ENCODE peak calls at places on chromosome 9, in four cellular contexts. One of them, this sample, is unnamed.

GRCh38 chr9:98615633-98616032 is 93.1 kb downstream of the GABBR2 start:
- DNase-seq in K562: no peak
- DNase-seq in HCT116: no peak
- DNase-seq in HepG2: no peak
- DNase-seq in this sample: no peak

GRCh38 chr9:78566948-78567675 is 270.2 kb downstream of the PSAT1 start:
- DNase-seq in K562: no peak
- DNase-seq in HCT116: no peak
- DNase-seq in HepG2: no peak
- DNase-seq in this sample: no peak

GRCh38 chr9:99173570-99174504 is 47.9 kb downstream of the ALG2 start:
- DNase-seq in K562: no peak
- DNase-seq in HCT116: no peak
- DNase-seq in HepG2: peak; percentile 87
- DNase-seq in this sample: no peak

GRCh38 chr9:124137009-124137943 is 120.5 kb upstream of the NEK6 start:
- DNase-seq in K562: no peak
- DNase-seq in HCT116: no peak
- DNase-seq in HepG2: no peak
- DNase-seq in this sample: no peak

GRCh38 chr9:109907400-109907799 is 127.4 kb downstream of the PALM2AKAP2 start:
- DNase-seq in K562: no peak
- DNase-seq in HCT116: no peak
- DNase-seq in HepG2: no peak
- DNase-seq in this sample: no peak

GRCh38 chr9:124259273-124260078 is 1.7 kb downstream of the NEK6 start:
- DNase-seq in K562: peak; percentile 42
- DNase-seq in HCT116: peak; percentile 54
- DNase-seq in HepG2: peak; percentile 91
- DNase-seq in this sample: no peak

GRCh38 chr9:113910036-113910639 is 34.0 kb downstream of the ZNF618 start:
- DNase-seq in K562: no peak
- DNase-seq in HCT116: no peak
- DNase-seq in HepG2: no peak
- DNase-seq in this sample: no peak

GRCh38 chr9:18482371-18482770 is 8.4 kb downstream of the ADAMTSL1 start:
- DNase-seq in K562: no peak
- DNase-seq in HCT116: no peak
- DNase-seq in HepG2: no peak
- DNase-seq in this sample: no peak

GRCh38 chr9:98373622-98374021 is 118.2 kb upstream of the TBC1D2 start:
- DNase-seq in K562: no peak
- DNase-seq in HCT116: no peak
- DNase-seq in HepG2: no peak
- DNase-seq in this sample: no peak

GRCh38 chr9:129263836-129264235 is 85.8 kb upstream of the IER5L start:
- DNase-seq in K562: no peak
- DNase-seq in HCT116: no peak
- DNase-seq in HepG2: no peak
- DNase-seq in this sample: no peak

GRCh38 chr9:102631559-102631958 is 363.6 kb upstream of the CYLC2 start:
- DNase-seq in K562: peak; percentile 1
- DNase-seq in HCT116: no peak
- DNase-seq in HepG2: peak; percentile 2
- DNase-seq in this sample: peak; percentile 2

GRCh38 chr9:135480071-135480941 is 724 bp downstream of the PPP1R26 start:
- DNase-seq in K562: peak; percentile 70
- DNase-seq in HCT116: no peak
- DNase-seq in HepG2: peak; percentile 38
- DNase-seq in this sample: no peak

GRCh38 chr9:122348288-122348777 is 22.5 kb upstream of the PTGS1 start:
- DNase-seq in K562: no peak
- DNase-seq in HCT116: no peak
- DNase-seq in HepG2: no peak
- DNase-seq in this sample: no peak

GRCh38 chr9:18632624-18633407 is 158.9 kb downstream of the ADAMTSL1 start:
- DNase-seq in K562: no peak
- DNase-seq in HCT116: no peak
- DNase-seq in HepG2: no peak
- DNase-seq in this sample: peak; percentile 7

GRCh38 chr9:115653231-115653630 is 500.4 kb upstream of the PAPPA start:
- DNase-seq in K562: no peak
- DNase-seq in HCT116: no peak
- DNase-seq in HepG2: no peak
- DNase-seq in this sample: no peak

GRCh38 chr9:6645153-6646027 is at the start of gene GLDC:
- DNase-seq in K562: no peak
- DNase-seq in HCT116: peak; percentile 79
- DNase-seq in HepG2: peak; percentile 90
- DNase-seq in this sample: peak; percentile 15

GRCh38 chr9:86557063-86557766 is 203.0 kb upstream of the TUT7 start:
- DNase-seq in K562: no peak
- DNase-seq in HCT116: no peak
- DNase-seq in HepG2: no peak
- DNase-seq in this sample: no peak

GRCh38 chr9:101566904-101567724 is 27.7 kb downstream of the PPP3R2 start:
- DNase-seq in K562: peak; percentile 64
- DNase-seq in HCT116: peak; percentile 22
- DNase-seq in HepG2: peak; percentile 48
- DNase-seq in this sample: no peak

GRCh38 chr9:108759399-108759798 is 96.4 kb downstream of the ACTL7B start:
- DNase-seq in K562: no peak
- DNase-seq in HCT116: no peak
- DNase-seq in HepG2: no peak
- DNase-seq in this sample: no peak

GRCh38 chr9:122261469-122261881 is 3.2 kb downstream of the RBM18 start:
- DNase-seq in K562: peak; percentile 73
- DNase-seq in HCT116: no peak
- DNase-seq in HepG2: peak; percentile 89
- DNase-seq in this sample: no peak

GRCh38 chr9:110143969-110144545 is 63.9 kb downstream of the C9orf152 start:
- DNase-seq in K562: no peak
- DNase-seq in HCT116: no peak
- DNase-seq in HepG2: no peak
- DNase-seq in this sample: no peak

GRCh38 chr9:18989865-18990264 is 43.1 kb downstream of the SAXO1 start:
- DNase-seq in K562: no peak
- DNase-seq in HCT116: no peak
- DNase-seq in HepG2: no peak
- DNase-seq in this sample: no peak

GRCh38 chr9:34326690-34327089 is 2.4 kb downstream of the KIF24 start:
- DNase-seq in K562: no peak
- DNase-seq in HCT116: no peak
- DNase-seq in HepG2: no peak
- DNase-seq in this sample: no peak

GRCh38 chr9:114168281-114169028 is 13.1 kb downstream of the COL27A1 start:
- DNase-seq in K562: no peak
- DNase-seq in HCT116: no peak
- DNase-seq in HepG2: no peak
- DNase-seq in this sample: no peak

GRCh38 chr9:81588148-81588874 is 101.0 kb downstream of the TLE1 start:
- DNase-seq in K562: no peak
- DNase-seq in HCT116: no peak
- DNase-seq in HepG2: peak; percentile 99
- DNase-seq in this sample: peak; percentile 85

GRCh38 chr9:101485873-101486692 is 47.6 kb upstream of the RNF20 start:
- DNase-seq in K562: peak; percentile 71
- DNase-seq in HCT116: peak; percentile 44
- DNase-seq in HepG2: no peak
- DNase-seq in this sample: no peak

GRCh38 chr9:124306098-124306735 is 48.5 kb downstream of the NEK6 start:
- DNase-seq in K562: peak; percentile 29
- DNase-seq in HCT116: peak; percentile 54
- DNase-seq in HepG2: no peak
- DNase-seq in this sample: peak; percentile 57

GRCh38 chr9:113397077-113397696 is 3.9 kb downstream of the ALAD start:
- DNase-seq in K562: peak; percentile 85
- DNase-seq in HCT116: no peak
- DNase-seq in HepG2: no peak
- DNase-seq in this sample: no peak

GRCh38 chr9:107355394-107355793 is 72.3 kb downstream of the RAD23B start:
- DNase-seq in K562: no peak
- DNase-seq in HCT116: no peak
- DNase-seq in HepG2: no peak
- DNase-seq in this sample: no peak

GRCh38 chr9:107345327-107345726 is 62.2 kb downstream of the RAD23B start:
- DNase-seq in K562: no peak
- DNase-seq in HCT116: no peak
- DNase-seq in HepG2: no peak
- DNase-seq in this sample: no peak

GRCh38 chr9:107351382-107352045 is 68.4 kb downstream of the RAD23B start:
- DNase-seq in K562: no peak
- DNase-seq in HCT116: peak; percentile 29
- DNase-seq in HepG2: no peak
- DNase-seq in this sample: no peak

GRCh38 chr9:107348836-107349235 is 65.8 kb downstream of the RAD23B start:
- DNase-seq in K562: no peak
- DNase-seq in HCT116: no peak
- DNase-seq in HepG2: no peak
- DNase-seq in this sample: no peak

DNA sequence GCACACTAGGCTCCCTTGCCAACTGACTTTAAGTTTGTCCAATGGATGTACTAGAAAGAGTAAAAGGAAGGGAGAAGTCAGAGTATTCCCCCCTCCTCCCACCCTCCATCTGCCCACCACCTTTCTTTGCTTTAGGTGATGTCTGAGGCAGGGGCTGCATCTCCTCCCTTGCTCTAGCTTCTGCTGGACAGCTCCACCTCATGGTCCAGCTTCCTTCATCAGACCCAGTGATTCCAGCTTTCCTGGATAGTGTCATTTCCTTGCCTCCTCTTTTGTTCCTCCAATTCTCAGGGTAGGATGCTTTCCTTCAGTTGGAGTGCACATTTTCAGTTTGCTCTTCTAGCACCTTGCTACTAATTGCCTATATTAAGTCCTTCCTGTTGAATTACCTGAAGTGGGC is 67.4 kb downstream of the RAD23B start:
- DNase-seq in K562: no peak
- DNase-seq in HCT116: no peak
- DNase-seq in HepG2: no peak
- DNase-seq in this sample: no peak
- TF ChIP-seq REST in K562: no peak
- TF ChIP-seq REST in HCT116: peak; percentile 62
- TF ChIP-seq REST in HepG2: peak; percentile 88
- TF ChIP-seq REST in this sample: peak; percentile 70

DNA sequence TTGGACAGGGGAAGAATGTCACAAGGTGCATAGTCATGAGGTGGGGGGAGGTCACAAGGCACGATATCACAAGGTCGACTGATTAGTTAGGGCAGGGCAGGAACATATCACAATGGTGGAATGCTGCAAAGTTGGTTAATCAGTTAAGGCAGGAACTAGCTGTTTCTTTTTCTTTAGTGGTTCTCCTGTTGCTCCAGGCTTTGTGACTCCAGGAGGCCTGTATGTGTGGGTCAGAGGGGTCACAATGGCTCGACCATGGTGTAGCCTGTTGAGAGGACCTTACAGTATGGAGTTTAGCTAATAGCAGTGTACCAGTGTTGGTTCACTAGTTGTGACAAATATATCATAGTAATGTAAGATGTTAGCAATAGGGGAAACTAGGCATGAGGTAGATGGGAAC is 12.4 kb upstream of the FSD1L start:
- DNase-seq in K562: no peak
- DNase-seq in HCT116: no peak
- DNase-seq in HepG2: no peak
- DNase-seq in this sample: no peak
- TF ChIP-seq TCF7L2 in K562: no peak
- TF ChIP-seq TCF7L2 in HCT116: no peak
- TF ChIP-seq TCF7L2 in HepG2: no peak
- TF ChIP-seq TCF7L2 in this sample: no peak

GRCh38 chr9:4490705-4491620 is 695 bp downstream of the SLC1A1 start:
- DNase-seq in K562: no peak
- DNase-seq in HCT116: no peak
- DNase-seq in HepG2: no peak
- DNase-seq in this sample: no peak
- TF ChIP-seq REST in K562: no peak
- TF ChIP-seq REST in HCT116: no peak
- TF ChIP-seq REST in HepG2: no peak
- TF ChIP-seq REST in this sample: no peak

DNA sequence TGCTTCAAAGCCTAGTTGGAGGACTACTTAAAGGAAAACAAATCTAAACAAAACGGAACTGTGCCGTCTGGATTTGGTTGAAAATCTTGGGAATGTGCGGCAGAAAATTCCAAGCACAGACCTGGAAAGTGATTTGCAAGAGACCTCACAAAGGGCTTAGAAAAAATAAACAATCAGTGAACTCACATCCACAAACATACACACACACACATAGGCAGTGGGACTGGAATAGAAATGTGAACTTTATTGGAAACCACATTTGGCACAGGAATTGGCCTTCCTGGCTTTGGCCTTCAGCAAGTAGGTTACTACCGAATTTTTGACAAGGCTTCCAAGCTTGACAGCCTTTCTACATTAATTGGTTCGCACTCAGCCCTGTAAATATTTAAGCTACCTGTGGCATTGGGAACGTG is 235.3 kb upstream of the SLC24A2 start:
- DNase-seq in K562: no peak
- DNase-seq in HCT116: no peak
- DNase-seq in HepG2: no peak
- DNase-seq in this sample: no peak
- TF ChIP-seq TCF7L2 in K562: no peak
- TF ChIP-seq TCF7L2 in HCT116: no peak
- TF ChIP-seq TCF7L2 in HepG2: no peak
- TF ChIP-seq TCF7L2 in this sample: no peak

GRCh38 chr9:16545639-16546038 is 324.8 kb downstream of the BNC2 start:
- DNase-seq in K562: no peak
- DNase-seq in HCT116: no peak
- DNase-seq in HepG2: no peak
- DNase-seq in this sample: no peak
- TF ChIP-seq REST in K562: no peak
- TF ChIP-seq REST in HCT116: no peak
- TF ChIP-seq REST in HepG2: no peak
- TF ChIP-seq REST in this sample: no peak

DNA sequence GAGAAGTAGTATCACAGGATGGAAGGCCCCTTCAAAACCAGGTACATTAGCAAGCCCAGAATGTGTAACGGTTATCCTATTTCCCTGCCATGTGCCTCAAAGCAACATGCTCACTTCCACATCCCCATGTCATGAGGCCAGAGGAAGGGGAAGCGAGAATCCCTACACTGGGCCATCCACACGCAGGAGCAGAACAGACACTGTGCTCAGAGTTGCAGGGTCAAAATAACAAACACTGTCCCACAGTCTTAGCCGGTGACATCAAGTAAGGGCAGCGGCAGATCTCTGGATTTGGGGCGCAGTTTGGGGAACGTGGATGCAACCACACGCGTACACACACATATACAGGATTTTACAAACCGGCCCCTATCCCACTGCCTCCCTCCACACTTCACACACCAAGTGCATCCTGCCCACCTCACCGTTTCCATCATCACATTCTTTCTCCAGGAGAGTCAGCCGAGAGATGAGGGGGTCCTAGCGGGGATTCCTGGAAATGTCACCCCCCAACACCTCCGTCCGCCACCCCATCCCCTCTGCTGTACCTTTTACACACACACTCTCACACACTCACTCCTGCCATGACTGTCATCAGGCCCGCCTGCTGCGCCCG is 774 bp downstream of the APBA1 start:
- DNase-seq in K562: no peak
- DNase-seq in HCT116: no peak
- DNase-seq in HepG2: no peak
- DNase-seq in this sample: no peak
- TF ChIP-seq TCF7L2 in K562: no peak
- TF ChIP-seq TCF7L2 in HCT116: no peak
- TF ChIP-seq TCF7L2 in HepG2: no peak
- TF ChIP-seq TCF7L2 in this sample: no peak

This sample was measured in Panc1.